ENCODE peak calls at places on chromosomes 1 and 21, in four cellular contexts. R is retinal pigment epithelial cell; F is activated T-helper 1 cell treated with anti-CD3 and anti-CD28 coated beads, Interleukin-2, amount 50 U/mL, for 16 hours; L is fibroblast of the aortic adventitia. I is an unnamed sample.

GRCh38 chr1:243786546-243786945 is 63.5 kb downstream of the AKT3 start:
- DNase-seq in F (no peak), L (no peak), R (no peak), I (no peak)

GRCh38 chr1:56056438-56057312 is 522.7 kb downstream of the PLPP3 start:
- DNase-seq in L (peak; percentile 67), R (peak; percentile 36), F (no peak), I (peak; percentile 18)

GRCh38 chr21:17572431-17572830 is 40.3 kb downstream of the BTG3 start:
- DNase-seq in R (no peak), L (no peak), F (no peak), I (no peak)

GRCh38 chr1:162070094-162070748 is 730 bp downstream of the NOS1AP start:
- DNase-seq in R (no peak), L (no peak), F (no peak), I (peak; percentile 29)

GRCh38 chr1:206721454-206721853 is 36.7 kb downstream of the MAPKAPK2 start:
- DNase-seq in F (no peak), R (no peak), L (no peak), I (no peak)

GRCh38 chr21:16454371-16454770 is 724.6 kb downstream of the USP25 start:
- DNase-seq in R (no peak), F (no peak), L (peak; percentile 48), I (no peak)

GRCh38 chr1:13564073-13564472 is 19.6 kb upstream of the PDPN start:
- DNase-seq in F (no peak), R (no peak), L (no peak), I (no peak)

GRCh38 chr1:224623743-224624333 is 7.7 kb downstream of the CNIH3 start:
- DNase-seq in L (peak; percentile 84), F (peak; percentile 50), R (no peak), I (no peak)

GRCh38 chr1:164914208-164914607 is 355.2 kb downstream of the PBX1 start:
- DNase-seq in F (no peak), L (peak; percentile 82), R (no peak), I (no peak)

GRCh38 chr1:226064816-226065248 is 2.3 kb downstream of the H3-3A start:
- DNase-seq in L (peak; percentile 79), R (no peak), F (no peak), I (peak; percentile 39)

GRCh38 chr1:1206376-1207253 is at the start of gene TNFRSF18:
- DNase-seq in L (no peak), R (no peak), F (no peak), I (peak; percentile 55)

GRCh38 chr1:47618830-47619229 is 181.0 kb downstream of the FOXD2 start:
- DNase-seq in F (no peak), L (no peak), R (no peak), I (no peak)

GRCh38 chr1:11804666-11805453 is 904 bp downstream of the MTHFR start:
- DNase-seq in F (no peak), L (peak; percentile 78), R (peak; percentile 68), I (no peak)

GRCh38 chr1:57633055-57633454 is 209.2 kb upstream of the DAB1 start:
- DNase-seq in F (no peak), R (no peak), L (peak; percentile 6), I (no peak)

GRCh38 chr1:173015629-173016028 is 35.1 kb downstream of the TNFSF18 start:
- DNase-seq in F (no peak), R (no peak), L (no peak), I (no peak)

GRCh38 chr1:237467320-237467719 is 423.4 kb downstream of the ZP4 start:
- DNase-seq in L (no peak), F (no peak), R (no peak), I (no peak)

GRCh38 chr1:117128323-117129079 is 7.0 kb upstream of the TRIM45 start:
- DNase-seq in R (no peak), F (no peak), L (peak; percentile 80), I (peak; percentile 60)

GRCh38 chr1:198153804-198154203 is 3.0 kb upstream of the NEK7 start:
- DNase-seq in R (no peak), L (peak; percentile 93), F (no peak), I (no peak)

GRCh38 chr1:220908757-220909156 is 29.5 kb downstream of the HLX start:
- DNase-seq in L (peak; percentile 58), F (no peak), R (peak; percentile 5), I (no peak)

GRCh38 chr1:3222042-3222692 is 153.2 kb downstream of the PRDM16 start:
- DNase-seq in R (no peak), F (no peak), L (no peak), I (no peak)

GRCh38 chr1:114467491-114467890 is 43.5 kb downstream of the TRIM33 start:
- DNase-seq in L (no peak), R (no peak), F (no peak), I (no peak)

GRCh38 chr21:22679207-22679606 is 1681.0 kb downstream of the NCAM2 start:
- DNase-seq in R (no peak), L (no peak), F (no peak), I (peak; percentile 9)

GRCh38 chr1:245245021-245245667 is 90.4 kb downstream of the KIF26B start:
- DNase-seq in L (no peak), F (no peak), R (no peak), I (no peak)

GRCh38 chr21:21177353-21177986 is 179.3 kb downstream of the NCAM2 start:
- DNase-seq in R (no peak), L (no peak), F (no peak), I (no peak)

GRCh38 chr1:225408249-225408648 is 19.6 kb downstream of the LBR start:
- DNase-seq in F (no peak), L (no peak), R (no peak), I (no peak)

GRCh38 chr1:162091681-162092524 is 22.4 kb downstream of the NOS1AP start:
- DNase-seq in L (no peak), F (no peak), R (no peak), I (peak; percentile 39)

GRCh38 chr1:25814688-25815087 is 5.1 kb upstream of the MTFR1L start:
- DNase-seq in L (no peak), F (no peak), R (no peak), I (no peak)

GRCh38 chr1:208879025-208879424 is 634.8 kb upstream of the PLXNA2 start:
- DNase-seq in L (no peak), R (no peak), F (no peak), I (no peak)

GRCh38 chr1:40784141-40784770 is 669 bp downstream of the KCNQ4 start:
- DNase-seq in L (no peak), R (no peak), F (no peak), I (no peak)

GRCh38 chr1:6601865-6602668 is 602 bp downstream of the KLHL21 start:
- DNase-seq in F (no peak), L (peak; percentile 56), R (no peak), I (peak; percentile 90)

GRCh38 chr1:11648732-11649158 is 5.5 kb downstream of the FBXO2 start:
- DNase-seq in L (no peak), R (no peak), F (no peak), I (no peak)

GRCh38 chr1:185096531-185096930 is 51.2 kb downstream of the RNF2 start:
- DNase-seq in R (no peak), F (no peak), L (peak; percentile 24), I (no peak)

GRCh38 chr1:31151402-31151801 is 85.9 kb upstream of the PUM1 start:
- DNase-seq in F (no peak), R (no peak), L (no peak), I (no peak)

GRCh38 chr1:210582186-210582981 is 253.7 kb downstream of the HHAT start:
- DNase-seq in L (no peak), F (no peak), R (no peak), I (no peak)

GRCh38 chr1:12305377-12305776 is 75.5 kb downstream of the VPS13D start:
- DNase-seq in L (no peak), R (no peak), F (no peak), I (no peak)

GRCh38 chr1:111227434-111227833 is at the start of gene CHI3L2:
- DNase-seq in F (no peak), R (no peak), L (peak; percentile 76), I (no peak)

I was measured in retina.